ENCODE peak calls at places on chromosomes 11 and 22, in eight cellular contexts. D, Q, H, N, L, F, B and X are unnamed samples.

GRCh38 chr11:76592961-76593360 is 77.6 kb downstream of the LRRC32 start:
- DNase-seq in D (no peak), Q (no peak), H (no peak), N (no peak), L (no peak), F (no peak), B (no peak), X (no peak)

GRCh38 chr22:28629420-28630184 is 50.0 kb downstream of the TTC28 start:
- DNase-seq in D (no peak), Q (no peak), H (no peak), N (peak; percentile 47), L (no peak), F (no peak), B (no peak), X (no peak)

GRCh38 chr11:81207421-81208054 is 1526.1 kb downstream of the FAM181B start:
- DNase-seq in D (no peak), Q (peak; percentile 35), H (no peak), N (no peak), L (no peak), F (no peak), B (no peak), X (no peak)

GRCh38 chr11:81569999-81570398 is 1163.7 kb downstream of the FAM181B start:
- DNase-seq in D (no peak), Q (no peak), H (no peak), N (peak; percentile 11), L (no peak), F (no peak), B (no peak), X (no peak)

GRCh38 chr11:87150936-87151335 is 113.2 kb downstream of the TMEM135 start:
- DNase-seq in D (no peak), Q (no peak), H (no peak), N (no peak), L (no peak), F (no peak), B (no peak), X (no peak)

GRCh38 chr11:128471138-128471661 is 116.2 kb downstream of the ETS1 start:
- DNase-seq in D (no peak), Q (no peak), H (no peak), N (no peak), L (no peak), F (no peak), B (no peak), X (no peak)

GRCh38 chr11:33396361-33396760 is 139.2 kb downstream of the HIPK3 start:
- DNase-seq in D (no peak), Q (no peak), H (no peak), N (no peak), L (no peak), F (no peak), B (no peak), X (no peak)

GRCh38 chr11:17013548-17014320 is 480 bp downstream of the PLEKHA7 start:
- DNase-seq in D (peak; percentile 60), Q (peak; percentile 65), H (no peak), N (no peak), L (no peak), F (peak; percentile 15), B (no peak), X (no peak)

GRCh38 chr11:65045061-65045460 is 4.1 kb downstream of the SAC3D1 start:
- DNase-seq in D (no peak), Q (no peak), H (no peak), N (no peak), L (no peak), F (no peak), B (no peak), X (no peak)

GRCh38 chr11:65043881-65044501 is 3.0 kb downstream of the SAC3D1 start:
- DNase-seq in D (no peak), Q (no peak), H (no peak), N (no peak), L (peak; percentile 69), F (no peak), B (no peak), X (no peak)

GRCh38 chr11:65042899-65043298 is 1.9 kb downstream of the SAC3D1 start:
- DNase-seq in D (no peak), Q (no peak), H (no peak), N (no peak), L (no peak), F (no peak), B (no peak), X (no peak)

GRCh38 chr11:65040520-65041205 is 347 bp upstream of the SAC3D1 start:
- DNase-seq in D (peak; percentile 85), Q (peak; percentile 94), H (peak; percentile 67), N (peak; percentile 99), L (peak; percentile 91), F (peak; percentile 87), B (peak; percentile 91), X (peak; percentile 90)

DNA sequence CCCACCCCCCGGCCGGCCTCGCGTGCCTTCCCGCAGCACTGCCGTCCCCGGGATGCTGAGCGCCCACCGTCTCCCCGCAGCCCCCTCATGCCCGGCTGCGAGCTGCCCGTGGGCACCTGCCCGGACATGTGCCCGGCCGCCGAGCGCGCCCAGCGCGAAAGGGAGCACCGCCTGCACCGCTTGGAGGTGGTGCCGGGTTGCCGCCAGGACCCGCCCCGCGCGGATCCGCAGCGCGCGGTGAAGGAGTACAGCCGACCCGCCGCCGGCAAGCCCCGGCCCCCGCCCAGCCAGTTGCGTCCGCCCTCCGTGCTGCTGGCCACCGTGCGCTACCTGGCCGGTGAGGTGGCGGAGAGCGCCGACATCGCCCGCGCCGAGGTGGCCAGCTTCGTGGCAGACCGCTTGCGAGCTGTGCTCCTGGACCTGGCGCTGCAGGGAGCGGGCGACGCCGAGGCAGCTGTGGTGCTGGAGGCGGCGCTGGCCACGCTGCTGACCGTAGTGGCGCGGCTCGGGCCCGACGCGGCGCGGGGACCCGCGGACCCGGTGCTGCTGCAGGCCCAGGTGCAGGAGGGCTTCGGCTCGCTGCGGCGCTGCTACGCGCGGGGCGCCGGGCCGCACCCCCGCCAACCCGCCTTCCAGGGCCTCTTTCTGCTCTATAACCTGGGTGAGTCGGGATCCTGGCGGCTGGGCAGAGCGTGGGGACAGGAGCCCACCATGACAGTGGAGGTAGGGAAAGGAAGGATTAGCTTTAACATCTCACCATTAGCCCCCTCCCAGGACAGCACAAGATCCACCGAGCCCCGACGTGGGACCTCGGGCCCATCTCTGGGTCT is at the start of gene SAC3D1:
- DNase-seq in D (peak; percentile 63), Q (no peak), H (no peak), N (peak; percentile 81), L (peak; percentile 37), F (no peak), B (no peak), X (no peak)
- TF ChIP-seq CTCF in D (no peak), Q (no peak), H (no peak), N (no peak), L (no peak), F (no peak), B (no peak), X (no peak)

DNA sequence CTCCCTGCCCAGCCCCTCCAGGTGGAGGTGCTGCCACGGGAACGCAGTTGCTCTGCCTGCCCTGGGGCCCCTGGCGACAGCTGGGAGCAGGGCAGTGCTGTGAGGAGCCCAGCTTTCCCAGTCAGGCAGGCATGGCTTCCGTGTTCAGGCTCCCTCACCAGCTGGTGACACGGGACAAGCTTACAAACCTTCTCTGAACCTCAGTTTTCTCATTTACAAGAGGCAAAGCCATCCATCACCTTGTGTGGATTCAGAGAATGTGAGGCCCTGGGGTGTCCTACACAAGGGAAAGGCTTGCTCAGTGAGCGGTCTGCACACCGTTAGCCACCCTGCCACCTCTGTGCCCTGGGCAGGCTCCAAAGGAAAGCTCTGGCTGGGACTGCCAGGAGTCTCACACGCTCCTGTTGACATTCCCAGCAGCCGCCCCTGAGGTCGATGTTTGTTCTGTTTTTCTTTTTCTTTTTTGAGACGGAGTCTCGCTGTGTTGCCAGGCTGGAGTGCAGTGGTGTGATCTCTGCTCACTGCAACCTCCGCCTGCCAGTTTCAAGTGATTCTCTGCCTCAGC is 23.5 kb downstream of the SUN2 start:
- DNase-seq in D (peak; percentile 69), Q (no peak), H (no peak), N (no peak), L (no peak), F (no peak), B (no peak), X (no peak)
- H3K4me1 ChIP-seq in D (peaks cover 40% of the 10 kb centered on the region), Q (no peaks in the 10 kb centered on the region), H (peaks cover 25% of the 10 kb centered on the region), N (no peaks in the 10 kb centered on the region), L (peaks cover 34% of the 10 kb centered on the region), F (peaks cover 20% of the 10 kb centered on the region), B (peaks cover 5% of the 10 kb centered on the region), X (no peaks in the 10 kb centered on the region)

GRCh38 chr22:31176923-31177322 is 16.9 kb downstream of the RNF185 start:
- DNase-seq in D (no peak), Q (no peak), H (no peak), N (no peak), L (no peak), F (no peak), B (no peak), X (no peak)

GRCh38 chr22:31173386-31174145 is 13.6 kb downstream of the RNF185 start:
- DNase-seq in D (no peak), Q (no peak), H (no peak), N (no peak), L (no peak), F (no peak), B (no peak), X (peak; percentile 80)

GRCh38 chr22:31178859-31179258 is 18.9 kb downstream of the RNF185 start:
- DNase-seq in D (no peak), Q (no peak), H (no peak), N (no peak), L (no peak), F (no peak), B (no peak), X (no peak)

GRCh38 chr22:31179345-31179744 is 19.4 kb downstream of the RNF185 start:
- DNase-seq in D (no peak), Q (no peak), H (no peak), N (peak; percentile 50), L (no peak), F (no peak), B (peak; percentile 22), X (peak; percentile 52)

DNA sequence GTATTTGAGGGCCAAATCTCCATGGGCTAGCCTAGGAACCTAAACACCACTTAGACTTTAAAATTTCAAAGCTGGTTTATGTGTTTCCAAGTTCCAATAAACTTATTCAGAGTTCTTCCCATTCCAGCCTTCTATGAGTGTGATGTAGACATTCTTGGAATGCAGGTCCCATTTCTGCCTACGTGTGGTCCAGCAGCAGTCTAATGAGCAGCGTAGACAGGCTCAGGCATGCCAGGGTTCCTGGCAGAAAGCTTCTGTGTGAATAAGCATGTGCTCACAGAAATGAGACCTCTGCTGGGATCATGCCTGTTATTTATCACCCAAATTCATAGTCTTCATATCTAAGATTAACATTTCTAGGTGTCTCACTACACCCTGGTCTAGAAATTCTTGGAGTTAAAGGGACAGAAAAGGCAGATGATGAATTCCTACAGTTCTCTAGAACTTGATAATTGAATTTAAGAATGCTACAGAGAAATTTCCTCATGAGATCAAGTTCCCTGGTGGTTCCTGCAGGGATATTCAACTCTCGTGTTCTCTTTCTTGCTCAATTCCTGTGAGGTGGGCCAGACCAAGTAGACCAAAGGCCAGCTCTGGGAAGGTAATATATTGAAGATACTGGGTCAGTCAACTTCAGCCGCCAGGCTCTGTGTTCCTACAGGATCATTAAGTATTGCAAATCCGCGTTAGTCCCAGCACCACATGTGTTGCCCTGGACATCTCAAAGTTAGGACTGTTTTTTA is 17.6 kb downstream of the RNF185 start:
- DNase-seq in D (no peak), Q (no peak), H (peak; percentile 51), N (no peak), L (no peak), F (no peak), B (no peak), X (peak; percentile 96)
- TF ChIP-seq CTCF in D (no peak), Q (no peak), H (peak; percentile 22), N (no peak), L (no peak), F (no peak), B (no peak), X (peak; percentile 37)

GRCh38 chr22:44701187-44701586 is 817 bp upstream of the PRR5 start:
- DNase-seq in D (no peak), Q (no peak), H (no peak), N (no peak), L (no peak), F (no peak), B (no peak), X (no peak)

GRCh38 chr22:44701824-44702478 is at the start of gene PRR5:
- DNase-seq in D (peak; percentile 84), Q (peak; percentile 77), H (no peak), N (peak; percentile 56), L (peak; percentile 61), F (peak; percentile 86), B (peak; percentile 87), X (no peak)

GRCh38 chr22:44702479-44703219 is 645 bp downstream of the PRR5 start:
- DNase-seq in D (peak; percentile 43), Q (peak; percentile 64), H (no peak), N (peak; percentile 67), L (no peak), F (peak; percentile 46), B (no peak), X (no peak)

GRCh38 chr22:44698531-44699421 is 3.2 kb upstream of the PRR5 start:
- DNase-seq in D (no peak), Q (peak; percentile 75), H (no peak), N (no peak), L (no peak), F (peak; percentile 67), B (no peak), X (no peak)

GRCh38 chr22:44700456-44700855 is 1.5 kb upstream of the PRR5 start:
- DNase-seq in D (no peak), Q (no peak), H (no peak), N (no peak), L (no peak), F (no peak), B (no peak), X (no peak)
- H3K4me1 ChIP-seq in D (no peaks in the 10 kb centered on the region), Q (no peaks in the 10 kb centered on the region), H (peaks cover 7% of the 10 kb centered on the region), N (peaks cover 4% of the 10 kb centered on the region), L (peaks cover 7% of the 10 kb centered on the region), F (peaks cover 13% of the 10 kb centered on the region), B (peaks cover 5% of the 10 kb centered on the region), X (no peaks in the 10 kb centered on the region)